ENCODE peak calls at places on chromosomes 16 and 17, in four cellular contexts. One of them, this sample, is unnamed.

GRCh38 chr17:74777884-74778490 is 1.8 kb upstream of the NAT9 start:
- DNase-seq in K562: no peak
- DNase-seq in H1: no peak
- DNase-seq in GM12878: no peak
- DNase-seq in this sample: no peak

GRCh38 chr17:48620497-48621139 is 5.5 kb upstream of the HOXB8 start:
- DNase-seq in K562: no peak
- DNase-seq in H1: no peak
- DNase-seq in GM12878: no peak
- DNase-seq in this sample: no peak

GRCh38 chr17:71342726-71343125 is 778.1 kb upstream of the SOX9 start:
- DNase-seq in K562: no peak
- DNase-seq in H1: no peak
- DNase-seq in GM12878: no peak
- DNase-seq in this sample: no peak

GRCh38 chr17:66675273-66675990 is 159.5 kb upstream of the CACNG5 start:
- DNase-seq in K562: no peak
- DNase-seq in H1: no peak
- DNase-seq in GM12878: no peak
- DNase-seq in this sample: no peak

GRCh38 chr17:48179071-48179945 is 71.7 kb downstream of the SNX11 start:
- DNase-seq in K562: peak
- DNase-seq in H1: no peak
- DNase-seq in GM12878: no peak
- DNase-seq in this sample: no peak

GRCh38 chr16:25148568-25149215 is 37.1 kb downstream of the LCMT1 start:
- DNase-seq in K562: no peak
- DNase-seq in H1: no peak
- DNase-seq in GM12878: no peak
- DNase-seq in this sample: peak

GRCh38 chr16:53821487-53821886 is 117.5 kb downstream of the FTO start:
- DNase-seq in K562: no peak
- DNase-seq in H1: no peak
- DNase-seq in GM12878: no peak
- DNase-seq in this sample: no peak

GRCh38 chr17:1462164-1463112 is 6.4 kb upstream of the CRK start:
- DNase-seq in K562: peak
- DNase-seq in H1: no peak
- DNase-seq in GM12878: no peak
- DNase-seq in this sample: no peak

GRCh38 chr17:3738562-3739295 is 15.0 kb downstream of the HASPIN start:
- DNase-seq in K562: peak
- DNase-seq in H1: no peak
- DNase-seq in GM12878: no peak
- DNase-seq in this sample: no peak

DNA sequence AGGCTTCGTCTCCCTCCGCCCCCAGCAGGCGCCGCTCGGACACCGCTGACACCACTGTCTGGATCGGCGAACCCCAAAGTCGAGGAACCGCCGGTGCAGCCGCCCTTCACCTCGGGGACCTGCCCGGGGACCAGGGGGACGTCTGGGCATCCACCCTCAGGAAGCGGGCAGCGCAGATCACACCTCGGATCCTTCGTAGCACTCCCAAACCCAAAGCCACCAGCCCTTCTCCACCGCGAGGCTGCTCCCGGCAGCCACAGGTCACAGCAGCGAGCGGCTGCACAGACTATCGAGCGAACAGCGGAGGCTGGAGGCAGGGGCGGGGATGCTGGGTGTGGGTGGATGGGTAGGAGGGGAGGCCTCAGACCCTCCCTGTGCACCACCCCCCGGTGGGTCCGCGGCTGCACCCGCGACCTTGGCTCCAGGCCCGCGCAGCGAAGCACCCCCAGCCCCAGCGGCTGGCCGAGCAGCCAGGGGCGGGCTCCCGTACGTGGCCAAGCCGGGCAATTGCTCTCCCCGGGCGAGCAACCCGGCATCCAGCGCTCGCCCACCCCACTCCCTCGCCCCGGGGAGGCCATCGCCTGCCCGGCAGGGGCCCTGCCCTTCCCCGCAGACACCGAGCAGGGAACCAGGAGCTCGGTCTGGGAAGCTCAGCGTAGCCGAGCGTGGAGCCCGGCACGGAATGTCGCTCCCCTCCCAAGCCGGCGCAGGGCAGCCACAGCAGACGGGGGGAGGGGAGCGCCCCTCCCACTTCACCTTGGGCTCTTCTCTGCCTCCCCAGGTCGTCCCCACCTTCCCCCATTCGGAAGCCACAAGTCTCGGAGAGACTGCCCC is 1.0 kb downstream of the SDK2 start:
- DNase-seq in K562: no peak
- DNase-seq in H1: peak
- DNase-seq in GM12878: no peak
- DNase-seq in this sample: peak
- TF ChIP-seq RFX5 in K562: no peak
- TF ChIP-seq RFX5 in H1: no peak
- TF ChIP-seq RFX5 in GM12878: no peak
- TF ChIP-seq RFX5 in this sample: no peak

GRCh38 chr16:10027553-10027952 is 154.7 kb downstream of the GRIN2A start:
- DNase-seq in K562: no peak
- DNase-seq in H1: no peak
- DNase-seq in GM12878: no peak
- DNase-seq in this sample: no peak
- TF ChIP-seq SIN3A in K562: no peak
- TF ChIP-seq SIN3A in H1: no peak
- TF ChIP-seq SIN3A in GM12878: no peak
- TF ChIP-seq SIN3A in this sample: no peak

DNA sequence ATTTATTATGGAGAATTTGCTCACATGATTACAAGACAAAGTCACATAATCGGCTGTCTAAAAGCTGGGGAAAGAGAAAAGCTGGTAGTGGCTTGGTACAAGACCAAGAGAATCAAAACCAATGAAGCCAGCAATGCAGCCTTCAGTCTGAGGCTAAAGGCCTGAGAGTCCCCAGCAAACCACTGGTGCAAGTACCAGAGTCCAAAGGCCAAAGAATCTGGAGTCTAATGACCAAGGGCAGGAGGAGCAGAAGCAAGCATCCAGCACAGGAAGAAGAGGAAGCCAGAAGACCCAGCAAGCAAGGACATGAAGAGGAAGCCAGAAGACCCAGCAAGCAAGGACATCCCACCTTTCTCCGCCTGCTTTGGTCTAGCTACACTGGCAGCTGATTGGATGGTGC is 250.6 kb upstream of the SALL1 start:
- DNase-seq in K562: no peak
- DNase-seq in H1: no peak
- DNase-seq in GM12878: no peak
- DNase-seq in this sample: no peak
- TF ChIP-seq RFX5 in K562: no peak
- TF ChIP-seq RFX5 in H1: no peak
- TF ChIP-seq RFX5 in GM12878: no peak
- TF ChIP-seq RFX5 in this sample: no peak

DNA sequence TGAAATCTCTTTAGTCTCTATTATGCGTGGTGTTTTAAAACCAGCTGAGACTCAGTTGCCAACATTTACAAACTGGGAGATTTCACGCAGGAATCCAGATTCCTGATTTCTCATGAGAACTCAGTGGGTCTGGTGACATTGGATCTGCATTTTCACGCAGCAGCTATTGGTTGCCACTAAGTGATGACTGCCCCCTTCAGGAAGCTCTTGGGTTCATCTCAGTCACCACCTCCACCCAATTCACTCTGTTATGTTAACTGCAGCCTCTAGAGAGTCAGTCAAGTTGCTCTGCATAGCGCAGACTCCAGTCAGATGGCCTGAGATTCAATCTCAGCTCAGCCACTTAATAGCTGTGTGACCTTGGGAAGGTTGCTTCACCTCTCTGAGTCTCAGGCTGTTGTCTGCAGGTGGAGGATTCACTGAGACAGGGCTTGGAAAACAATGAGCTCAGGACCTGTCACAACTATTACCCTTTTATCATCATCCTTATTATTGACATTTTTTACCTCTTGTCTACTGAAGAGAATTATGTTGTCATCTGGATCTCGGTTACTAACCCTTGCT is 6.4 kb downstream of the SHISA9 start:
- DNase-seq in K562: peak
- DNase-seq in H1: no peak
- DNase-seq in GM12878: no peak
- DNase-seq in this sample: peak
- TF ChIP-seq SIN3A in K562: no peak
- TF ChIP-seq SIN3A in H1: no peak
- TF ChIP-seq SIN3A in GM12878: no peak
- TF ChIP-seq SIN3A in this sample: no peak

DNA sequence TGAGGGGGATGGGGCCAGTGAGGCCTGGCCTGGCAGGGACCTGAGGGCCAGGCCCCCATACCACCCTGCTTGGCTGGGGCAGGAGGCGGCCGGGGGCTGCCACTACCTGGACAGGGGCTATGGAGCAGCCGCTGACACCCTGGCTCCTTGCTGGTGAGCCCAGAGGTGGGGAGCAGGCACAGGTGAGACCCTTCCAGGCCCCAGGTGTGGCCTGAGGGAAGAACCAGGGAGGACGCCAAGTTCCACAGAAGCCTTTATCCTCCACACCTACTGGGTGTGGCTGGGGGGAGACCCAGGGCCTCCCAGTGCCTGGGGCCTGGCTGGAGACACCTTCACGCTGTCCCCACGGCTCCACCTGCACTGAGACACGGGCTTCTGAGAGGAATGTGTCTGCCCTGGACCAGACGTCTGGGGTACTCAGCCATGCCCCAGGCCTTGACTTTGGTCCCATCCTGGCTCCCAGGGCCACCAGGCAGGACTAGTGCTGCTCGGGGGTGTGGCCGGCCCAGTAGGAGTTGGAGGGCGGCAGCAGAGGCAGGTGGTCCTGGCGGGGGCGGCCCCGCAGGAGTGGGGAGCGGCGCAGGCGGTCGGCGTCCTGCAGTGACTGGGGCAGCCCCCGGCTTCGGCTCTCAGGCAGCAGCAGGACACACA is 4.7 kb downstream of the SLC22A31 start:
- DNase-seq in K562: no peak
- DNase-seq in H1: peak
- DNase-seq in GM12878: no peak
- DNase-seq in this sample: no peak
- TF ChIP-seq RFX5 in K562: no peak
- TF ChIP-seq RFX5 in H1: no peak
- TF ChIP-seq RFX5 in GM12878: no peak
- TF ChIP-seq RFX5 in this sample: no peak

This sample was measured in SK-N-SH.